ENCODE peak calls at places on chromosomes 16 and 17, in four cellular contexts. I is ELR; Q is activated T-cell treated with anti-CD3 and anti-CD28 coated beads for 1 hour; A is stimulated activated CD8-positive, alpha-beta memory T cell treated with anti-CD3 and anti-CD28 coated beads, Interleukin-7, amount 100 ng/mL, for 1 hour. N is an unnamed sample.

GRCh38 chr16:10678655-10679054 is 16.1 kb downstream of the TEKT5 start:
- DNase-seq in A (no peak), Q (no peak), I (no peak), N (no peak)

GRCh38 chr17:2405247-2405926 is 4.5 kb upstream of the MNT start:
- DNase-seq in Q (no peak), I (peak), A (no peak), N (no peak)

GRCh38 chr17:49576121-49576905 is 642 bp downstream of the NXPH3 start:
- DNase-seq in A (no peak), I (peak), Q (no peak), N (no peak)

GRCh38 chr16:11621920-11622651 is 35.4 kb upstream of the LITAF start:
- DNase-seq in Q (peak), A (no peak), I (no peak), N (no peak)

GRCh38 chr17:59830007-59830630 is 62.6 kb downstream of the TUBD1 start:
- DNase-seq in A (no peak), I (peak), Q (no peak), N (no peak)

GRCh38 chr17:31594416-31594815 is 202.9 kb downstream of the RAB11FIP4 start:
- DNase-seq in I (no peak), A (no peak), Q (no peak), N (no peak)

GRCh38 chr17:82959242-82959930 is 119.6 kb upstream of the ZNF750 start:
- DNase-seq in I (no peak), Q (no peak), A (no peak), N (no peak)

GRCh38 chr17:68981288-68981687 is 26.1 kb upstream of the ABCA8 start:
- DNase-seq in Q (no peak), A (no peak), I (peak), N (no peak)

GRCh38 chr17:64107517-64108235 is 22.3 kb downstream of the ERN1 start:
- DNase-seq in A (no peak), I (no peak), Q (no peak), N (no peak)

GRCh38 chr16:68086336-68086821 is 1.2 kb downstream of the NFATC3 start:
- DNase-seq in Q (no peak), A (no peak), I (peak), N (no peak)

GRCh38 chr17:19867094-19867653 is 562 bp downstream of the ULK2 start:
- DNase-seq in I (peak), Q (peak), A (peak), N (no peak)

GRCh38 chr17:40113110-40113960 is 8.4 kb upstream of the MSL1 start:
- DNase-seq in I (peak), Q (peak), A (peak), N (peak)

GRCh38 chr17:79617740-79618382 is 7.0 kb upstream of the RBFOX3 start:
- DNase-seq in A (no peak), Q (no peak), I (no peak), N (peak)

GRCh38 chr16:50310308-50311133 is 44.2 kb downstream of the ADCY7 start:
- DNase-seq in A (no peak), Q (no peak), I (no peak), N (no peak)

GRCh38 chr17:61314368-61315078 is 85.1 kb upstream of the TBX2 start:
- DNase-seq in A (no peak), Q (no peak), I (peak), N (no peak)

GRCh38 chr17:68089881-68090280 is 54.3 kb downstream of the KPNA2 start:
- DNase-seq in I (peak), A (no peak), Q (no peak), N (no peak)

GRCh38 chr16:81485824-81486554 is 41.4 kb downstream of the CMIP start:
- DNase-seq in Q (no peak), I (peak), A (no peak), N (no peak)

GRCh38 chr17:6970992-6971391 is 24.9 kb upstream of the ALOX12 start:
- DNase-seq in Q (no peak), I (no peak), A (no peak), N (no peak)

GRCh38 chr17:61575983-61576382 is 15.0 kb downstream of the NACA2 start:
- DNase-seq in A (no peak), I (no peak), Q (no peak), N (no peak)

GRCh38 chr16:9040766-9041430 is 50.5 kb upstream of the HAPSTR1 start:
- DNase-seq in I (no peak), Q (no peak), A (no peak), N (no peak)

GRCh38 chr16:86398201-86398600 is 112.1 kb upstream of the FOXF1 start:
- DNase-seq in A (no peak), I (no peak), Q (no peak), N (no peak)

GRCh38 chr16:77499373-77500285 is 64.8 kb upstream of the ADAMTS18 start:
- DNase-seq in A (no peak), Q (no peak), I (no peak), N (no peak)

GRCh38 chr17:53627511-53627910 is 195.2 kb upstream of the KIF2B start:
- DNase-seq in I (peak), Q (no peak), A (no peak), N (no peak)